ENCODE peak calls at places on chromosomes 12 and 14, in eight cellular contexts. N, E, H, Z, F, R, B and U are unnamed samples.

GRCh38 chr14:56115471-56115870 is 2.7 kb upstream of the PELI2 start:
- DNase-seq in H (no peak), B (no peak), R (no peak), Z (no peak), F (no peak), E (no peak), N (no peak), U (no peak)

GRCh38 chr12:31387011-31387410 is 61.1 kb upstream of the SINHCAF start:
- DNase-seq in B (no peak), Z (no peak), R (no peak), E (no peak), F (no peak), N (no peak), H (no peak), U (no peak)

GRCh38 chr12:30761730-30762129 is 7.0 kb upstream of the CAPRIN2 start:
- DNase-seq in R (no peak), Z (no peak), N (no peak), H (no peak), E (no peak), B (no peak), F (no peak), U (no peak)

GRCh38 chr14:64510825-64511679 is 6.5 kb downstream of the ZBTB1 start:
- DNase-seq in E (peak), Z (no peak), B (peak), N (peak), R (peak), H (no peak), F (peak), U (no peak)

GRCh38 chr12:68521848-68522502 is 88.7 kb upstream of the RAP1B start:
- DNase-seq in N (no peak), R (no peak), Z (no peak), H (no peak), B (no peak), E (no peak), F (no peak), U (no peak)

GRCh38 chr12:49624919-49625577 is 1.7 kb downstream of the PRPF40B start:
- DNase-seq in R (no peak), F (no peak), E (no peak), N (no peak), B (no peak), H (no peak), Z (no peak), U (no peak)

GRCh38 chr14:26863736-26864135 is 265.9 kb upstream of the NOVA1 start:
- DNase-seq in N (no peak), B (no peak), R (no peak), E (no peak), F (no peak), Z (no peak), H (no peak), U (no peak)

GRCh38 chr14:24881496-24881895 is 168.5 kb downstream of the STXBP6 start:
- DNase-seq in R (no peak), Z (no peak), F (no peak), N (no peak), E (no peak), B (no peak), H (no peak), U (no peak)

GRCh38 chr14:103070971-103071542 is 13.0 kb upstream of the LBHD2 start:
- DNase-seq in Z (no peak), N (no peak), R (no peak), H (no peak), B (no peak), F (peak), E (no peak), U (no peak)

GRCh38 chr14:52355016-52355430 is 40.9 kb downstream of the PTGER2 start:
- DNase-seq in Z (no peak), F (no peak), R (no peak), H (peak), N (no peak), B (peak), E (peak), U (no peak)

GRCh38 chr14:73261075-73261474 is 23.8 kb downstream of the PAPLN start:
- DNase-seq in B (peak), Z (no peak), F (no peak), E (no peak), R (no peak), N (no peak), H (no peak), U (no peak)

GRCh38 chr12:12764824-12765223 is 20.6 kb upstream of the APOLD1 start:
- DNase-seq in Z (no peak), R (no peak), E (no peak), H (no peak), N (no peak), F (no peak), B (no peak), U (no peak)

GRCh38 chr12:56128669-56129209 is 672 bp downstream of the ESYT1 start:
- DNase-seq in H (no peak), N (no peak), E (no peak), Z (no peak), F (peak), B (peak), R (peak), U (peak)